ENCODE peak calls at places on chromosomes 1 and 21, in seven cellular contexts. S is glutamatergic neuron; K is HT1080; Y is AML-193; C is effector CD4-positive, alpha-beta T cell; I is retina; A is GM23338. Q is an unnamed sample.

GRCh38 chr1:201591981-201592380 is 53.1 kb downstream of the NAV1 start:
- DNase-seq in S (no peak), K (no peak), Y (no peak), C (no peak), I (no peak), A (peak), Q (no peak)

GRCh38 chr1:209688746-209689234 is 13.6 kb downstream of the G0S2 start:
- DNase-seq in S (no peak), K (peak), Y (no peak), C (no peak), I (no peak), A (no peak), Q (no peak)

GRCh38 chr1:235584973-235585372 is 64.6 kb downstream of the GNG4 start:
- DNase-seq in S (no peak), K (no peak), Y (no peak), C (no peak), I (no peak), A (no peak), Q (no peak)

GRCh38 chr1:62436039-62436465 is 797 bp upstream of the USP1 start:
- DNase-seq in S (peak), K (no peak), Y (no peak), C (peak), I (peak), A (no peak), Q (no peak)

GRCh38 chr1:228865613-228866320 is 130.5 kb downstream of the RHOU start:
- DNase-seq in S (no peak), K (no peak), Y (no peak), C (no peak), I (no peak), A (no peak), Q (no peak)

GRCh38 chr1:211082824-211083223 is 51.1 kb downstream of the KCNH1 start:
- DNase-seq in S (no peak), K (peak), Y (no peak), C (no peak), I (no peak), A (no peak), Q (no peak)

GRCh38 chr1:31954607-31955283 is 16.6 kb upstream of the PTP4A2 start:
- DNase-seq in S (no peak), K (peak), Y (no peak), C (no peak), I (no peak), A (no peak), Q (peak)

GRCh38 chr1:157948547-157949152 is 44.8 kb upstream of the KIRREL1 start:
- DNase-seq in S (peak), K (peak), Y (peak), C (no peak), I (peak), A (peak), Q (peak)

GRCh38 chr1:15962671-15963362 is 13.1 kb downstream of the ZBTB17 start:
- DNase-seq in S (no peak), K (no peak), Y (no peak), C (no peak), I (no peak), A (no peak), Q (no peak)

GRCh38 chr1:8649875-8650274 is 167.6 kb downstream of the RERE start:
- DNase-seq in S (no peak), K (no peak), Y (no peak), C (no peak), I (no peak), A (no peak), Q (no peak)

GRCh38 chr21:34039678-34040382 is 33.5 kb upstream of the MRPS6 start:
- DNase-seq in S (no peak), K (no peak), Y (no peak), C (no peak), I (no peak), A (peak), Q (no peak)

GRCh38 chr1:105485207-105485606 is 1571.3 kb upstream of the PRMT6 start:
- DNase-seq in S (no peak), K (peak), Y (no peak), C (no peak), I (no peak), A (no peak), Q (no peak)

GRCh38 chr1:205994342-205994741 is 8.9 kb downstream of the RAB7B start:
- DNase-seq in S (no peak), K (no peak), Y (no peak), C (no peak), I (peak), A (no peak), Q (no peak)

GRCh38 chr1:147549526-147549925 is 8.2 kb downstream of the BCL9 start:
- DNase-seq in S (no peak), K (no peak), Y (no peak), C (no peak), I (no peak), A (no peak), Q (no peak)

GRCh38 chr1:234372011-234372757 is 1.1 kb upstream of the COA6 start:
- DNase-seq in S (no peak), K (no peak), Y (no peak), C (no peak), I (no peak), A (no peak), Q (no peak)

GRCh38 chr1:225987491-225988316 is 11.4 kb downstream of the SDE2 start:
- DNase-seq in S (no peak), K (no peak), Y (peak), C (no peak), I (no peak), A (peak), Q (no peak)

GRCh38 chr1:156025873-156026272 is 5.1 kb upstream of the SSR2 start:
- DNase-seq in S (peak), K (peak), Y (peak), C (no peak), I (peak), A (peak), Q (peak)

Q was measured in HL-60.